ENCODE peak calls at places on chromosomes 1 and 21, in eight cellular contexts. Q is nephron progenitor cell; X is stimulated activated naive B cell treated with anti-CD40 and anti-IgM and Interleukin-4, amounts not matched to agents 10 μg/mL and 1 μg/mL and 100 μg/mL, for 72 hours; G is activated effector memory CD4-positive, alpha-beta T cell treated with Interleukin-2 at 50 U/mL for 16 hours; O is A549; N is skeletal muscle cell; K is AG08396; Y is left ventricle myocardium superior. Z is an unnamed sample.

GRCh38 chr21:42222386-42222785 is 3.4 kb downstream of the ABCG1 start:
- DNase-seq in Q (no peak), X (no peak), G (no peak), O (no peak), N (no peak), K (no peak), Y (no peak), Z (no peak)

GRCh38 chr1:81312272-81312754 is 488.4 kb upstream of the ADGRL2 start:
- DNase-seq in Q (no peak), X (no peak), G (no peak), O (no peak), N (no peak), K (no peak), Y (no peak), Z (no peak)

GRCh38 chr1:163170331-163170730 is 32.4 kb downstream of the RGS5 start:
- DNase-seq in Q (no peak), X (no peak), G (no peak), O (no peak), N (no peak), K (no peak), Y (no peak), Z (no peak)

GRCh38 chr21:46078322-46078981 is 19.5 kb upstream of the COL6A2 start:
- DNase-seq in Q (no peak), X (no peak), G (no peak), O (no peak), N (no peak), K (no peak), Y (no peak), Z (no peak)

GRCh38 chr1:170864238-170864637 is 71.1 kb upstream of the MROH9 start:
- DNase-seq in Q (no peak), X (no peak), G (no peak), O (no peak), N (peak), K (no peak), Y (no peak), Z (no peak)

GRCh38 chr1:27203946-27204345 is 30.5 kb upstream of the WDTC1 start:
- DNase-seq in Q (no peak), X (no peak), G (no peak), O (no peak), N (no peak), K (no peak), Y (no peak), Z (no peak)

GRCh38 chr21:31927872-31928476 is 55.2 kb downstream of the HUNK start:
- DNase-seq in Q (no peak), X (no peak), G (no peak), O (no peak), N (no peak), K (no peak), Y (no peak), Z (no peak)

GRCh38 chr1:56532359-56532696 is 47.0 kb downstream of the PLPP3 start:
- DNase-seq in Q (no peak), X (no peak), G (no peak), O (no peak), N (no peak), K (no peak), Y (no peak), Z (no peak)

GRCh38 chr21:25508364-25508763 is 98.9 kb downstream of the MRPL39 start:
- DNase-seq in Q (no peak), X (no peak), G (no peak), O (no peak), N (no peak), K (no peak), Y (no peak), Z (no peak)

GRCh38 chr1:37731312-37732019 is 33.5 kb downstream of the EPHA10 start:
- DNase-seq in Q (no peak), X (no peak), G (no peak), O (no peak), N (no peak), K (no peak), Y (no peak), Z (no peak)

GRCh38 chr21:15365751-15366392 is 301.1 kb upstream of the NRIP1 start:
- DNase-seq in Q (no peak), X (no peak), G (no peak), O (no peak), N (no peak), K (no peak), Y (no peak), Z (peak)

GRCh38 chr1:184858288-184858687 is 103.6 kb upstream of the EDEM3 start:
- DNase-seq in Q (no peak), X (no peak), G (no peak), O (no peak), N (no peak), K (no peak), Y (no peak), Z (no peak)